ENCODE peak calls at places on chromosomes 1 and 21, in six cellular contexts. N, R, T, I, Z and D are unnamed samples.

GRCh38 chr1:1200876-1201810 is 5.2 kb downstream of the TNFRSF18 start:
- DNase-seq in N (no peak), R (no peak), T (peak; percentile 73), I (peak; percentile 72), Z (no peak), D (peak; percentile 95)

GRCh38 chr1:98305362-98305761 is 356.2 kb upstream of the SNX7 start:
- DNase-seq in N (no peak), R (no peak), T (no peak), I (no peak), Z (no peak), D (no peak)

GRCh38 chr21:46056450-46056903 is 41.4 kb upstream of the COL6A2 start:
- DNase-seq in N (peak; percentile 73), R (no peak), T (no peak), I (no peak), Z (peak; percentile 68), D (no peak)

GRCh38 chr1:247007511-247008405 is at the start of gene ZNF695:
- DNase-seq in N (peak; percentile 63), R (peak; percentile 93), T (peak; percentile 4), I (peak; percentile 83), Z (peak; percentile 68), D (peak; percentile 95)

GRCh38 chr1:109466440-109467300 is at the start of gene SYPL2:
- DNase-seq in N (no peak), R (no peak), T (no peak), I (no peak), Z (no peak), D (peak; percentile 49)

GRCh38 chr1:94339229-94339927 is 78.8 kb upstream of the ABCD3 start:
- DNase-seq in N (no peak), R (no peak), T (no peak), I (no peak), Z (no peak), D (no peak)

GRCh38 chr1:203592728-203593127 is 33.9 kb upstream of the ATP2B4 start:
- DNase-seq in N (no peak), R (no peak), T (no peak), I (no peak), Z (no peak), D (no peak)

GRCh38 chr21:44709426-44710293 is 1.7 kb downstream of the TSPEAR start:
- DNase-seq in N (peak; percentile 28), R (peak; percentile 86), T (no peak), I (no peak), Z (no peak), D (no peak)

GRCh38 chr1:203661572-203661971 is 34.9 kb downstream of the ATP2B4 start:
- DNase-seq in N (no peak), R (no peak), T (no peak), I (no peak), Z (no peak), D (no peak)

GRCh38 chr21:36859744-36860501 is 106.5 kb downstream of the HLCS start:
- DNase-seq in N (peak; percentile 60), R (peak; percentile 57), T (no peak), I (no peak), Z (no peak), D (peak; percentile 36)

GRCh38 chr1:206029484-206029883 is 5.8 kb upstream of the CTSE start:
- DNase-seq in N (peak; percentile 64), R (peak; percentile 59), T (no peak), I (no peak), Z (no peak), D (no peak)

GRCh38 chr1:52567943-52568342 is 15.1 kb upstream of the TUT4 start:
- DNase-seq in N (no peak), R (no peak), T (no peak), I (no peak), Z (no peak), D (no peak)

GRCh38 chr1:89363196-89363595 is 663 bp upstream of the GBP6 start:
- DNase-seq in N (no peak), R (peak; percentile 83), T (no peak), I (no peak), Z (no peak), D (peak; percentile 13)

GRCh38 chr21:34302496-34302895 is 61.3 kb upstream of the KCNE2 start:
- DNase-seq in N (no peak), R (no peak), T (no peak), I (no peak), Z (no peak), D (no peak)

GRCh38 chr21:30044447-30045064 is 104.8 kb upstream of the GRIK1 start:
- DNase-seq in N (no peak), R (peak; percentile 1), T (no peak), I (no peak), Z (no peak), D (peak; percentile 4)

GRCh38 chr1:24767351-24767750 is 22.1 kb downstream of the CLIC4 start:
- DNase-seq in N (no peak), R (no peak), T (no peak), I (no peak), Z (no peak), D (no peak)

GRCh38 chr1:172421974-172422604 is 1.6 kb downstream of the C1orf105 start:
- DNase-seq in N (no peak), R (no peak), T (no peak), I (no peak), Z (no peak), D (no peak)

GRCh38 chr1:165650981-165651625 is 20.1 kb downstream of the MGST3 start:
- DNase-seq in N (no peak), R (no peak), T (no peak), I (no peak), Z (no peak), D (no peak)

GRCh38 chr1:202227273-202227672 is 33.7 kb downstream of the LGR6 start:
- DNase-seq in N (no peak), R (no peak), T (no peak), I (no peak), Z (no peak), D (no peak)

GRCh38 chr1:202229376-202229775 is 35.8 kb downstream of the LGR6 start:
- DNase-seq in N (no peak), R (peak; percentile 84), T (no peak), I (no peak), Z (no peak), D (no peak)

GRCh38 chr1:202230061-202230938 is 36.7 kb downstream of the LGR6 start:
- DNase-seq in N (no peak), R (no peak), T (no peak), I (no peak), Z (no peak), D (no peak)

GRCh38 chr1:202228484-202229122 is 35.0 kb downstream of the LGR6 start:
- DNase-seq in N (no peak), R (peak; percentile 52), T (no peak), I (no peak), Z (no peak), D (no peak)

GRCh38 chr1:202227997-202228401 is 34.4 kb downstream of the LGR6 start:
- DNase-seq in N (no peak), R (no peak), T (no peak), I (no peak), Z (no peak), D (no peak)
- TF ChIP-seq CTCF in N (no peak), R (no peak), T (no peak), I (no peak), Z (no peak), D (no peak)

GRCh38 chr1:174284052-174284451 is 124.7 kb downstream of the RABGAP1L start:
- DNase-seq in N (no peak), R (no peak), T (no peak), I (no peak), Z (no peak), D (no peak)
- TF ChIP-seq CTCF in N (no peak), R (no peak), T (no peak), I (no peak), Z (no peak), D (no peak)

DNA sequence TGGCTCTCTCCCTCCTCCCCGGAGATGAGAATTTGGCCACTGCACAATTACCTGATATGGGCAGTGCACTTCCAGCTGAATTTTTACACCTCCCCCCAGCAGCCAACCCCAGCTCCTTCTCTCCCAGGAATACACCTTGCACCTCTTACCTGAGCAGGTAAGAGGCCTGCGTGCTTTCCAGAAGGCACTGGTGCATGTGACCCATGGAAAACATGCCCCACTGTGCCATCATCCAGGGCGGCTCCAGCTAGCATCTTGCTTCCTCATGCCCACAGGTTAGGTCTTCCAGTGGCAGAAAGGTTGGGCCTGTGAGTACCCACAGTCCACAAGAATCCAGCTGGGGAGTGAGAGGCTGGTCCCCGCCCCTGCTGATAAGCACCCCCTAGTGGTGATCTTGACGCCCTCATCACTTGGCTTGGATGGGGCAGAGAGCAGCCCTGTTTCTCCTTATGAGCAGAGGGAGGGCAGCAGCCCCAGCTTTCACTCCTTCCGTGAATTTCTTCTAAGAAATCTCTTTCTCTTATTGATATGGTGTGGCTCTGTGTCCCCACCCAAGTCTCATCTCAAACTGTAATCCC is 57.8 kb downstream of the EDARADD start:
- DNase-seq in N (no peak), R (no peak), T (peak; percentile 15), I (no peak), Z (no peak), D (peak; percentile 51)
- TF ChIP-seq CTCF in N (no peak), R (peak; percentile 55), T (peak; percentile 22), I (no peak), Z (peak; percentile 58), D (peak; percentile 31)

DNA sequence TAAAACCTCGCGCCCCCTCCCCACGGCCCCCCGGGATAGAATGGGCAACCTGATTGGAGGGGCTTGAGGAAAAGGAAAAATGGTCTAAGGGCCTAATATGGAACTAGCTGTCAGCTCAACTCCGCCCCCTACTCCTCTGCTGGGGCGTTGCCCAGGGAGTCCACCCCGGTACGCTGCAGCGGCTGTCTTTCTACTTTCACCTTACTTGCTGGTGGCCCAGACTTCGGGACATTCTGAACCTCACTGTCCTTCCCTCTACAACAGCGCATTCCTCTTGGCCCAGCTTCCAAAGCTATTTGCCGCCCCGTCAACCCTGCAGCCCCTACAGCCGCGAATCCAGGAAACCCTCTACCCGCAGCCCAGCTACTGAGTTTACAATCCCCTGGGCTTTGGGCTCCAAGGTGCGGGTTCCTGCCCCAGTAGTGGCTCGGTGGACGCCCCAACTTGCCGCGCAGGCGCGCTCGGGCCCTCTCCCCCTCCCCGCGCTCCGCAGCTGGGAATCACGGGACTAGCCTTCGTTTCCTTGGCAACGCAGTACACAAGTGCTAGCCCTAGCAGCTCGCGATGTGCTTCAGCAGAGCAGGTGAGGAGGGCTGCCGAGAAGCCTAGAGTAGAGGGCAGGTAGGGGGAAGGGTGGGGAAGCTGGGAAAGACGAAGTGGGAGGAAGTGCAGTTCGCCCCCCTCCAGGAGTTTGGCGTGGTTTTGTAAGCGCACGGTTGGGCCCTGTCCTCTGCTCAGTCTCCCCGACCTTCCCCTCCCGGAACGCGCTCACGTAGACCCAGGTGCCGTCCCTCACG is 55.6 kb downstream of the CHIA start:
- DNase-seq in N (peak; percentile 83), R (peak; percentile 75), T (peak; percentile 83), I (peak; percentile 92), Z (peak; percentile 5), D (peak; percentile 91)
- TF ChIP-seq CTCF in N (no peak), R (peak; percentile 24), T (peak; percentile 30), I (no peak), Z (peak; percentile 15), D (peak; percentile 28)

GRCh38 chr1:96508226-96508625 is 213.4 kb upstream of the PTBP2 start:
- DNase-seq in N (no peak), R (no peak), T (no peak), I (peak; percentile 66), Z (no peak), D (no peak)
- TF ChIP-seq CTCF in N (no peak), R (no peak), T (no peak), I (peak; percentile 55), Z (no peak), D (no peak)